ENCODE peak calls at places on chromosome 2, in five cellular contexts. T is kidney, H is A549, G is tibial nerve, B is PC-3. P is an unnamed sample.

GRCh38 chr2:179226203-179226960 is 38.2 kb downstream of the SESTD1 start:
- DNase-seq in T (no peak), H (no peak), G (no peak), B (peak; percentile 44), P (peak; percentile 22)

GRCh38 chr2:58923869-58924268 is 682.7 kb upstream of the FANCL start:
- DNase-seq in T (no peak), H (no peak), G (no peak), B (peak; percentile 10), P (no peak)

GRCh38 chr2:221022554-221022953 is 549.5 kb downstream of the EPHA4 start:
- DNase-seq in T (no peak), H (no peak), G (no peak), B (no peak), P (no peak)

GRCh38 chr2:109290887-109291675 is 162.1 kb downstream of the SH3RF3 start:
- DNase-seq in T (peak; percentile 59), H (no peak), G (no peak), B (no peak), P (no peak)

GRCh38 chr2:70145168-70145538 is 45.7 kb downstream of the C2orf42 start:
- DNase-seq in T (no peak), H (no peak), G (no peak), B (no peak), P (no peak)

GRCh38 chr2:105287692-105288091 is 41.8 kb downstream of the TGFBRAP1 start:
- DNase-seq in T (no peak), H (peak; percentile 27), G (no peak), B (peak; percentile 47), P (no peak)

GRCh38 chr2:42777883-42778805 is 14.2 kb upstream of the OXER1 start:
- DNase-seq in T (no peak), H (no peak), G (no peak), B (no peak), P (no peak)

GRCh38 chr2:217853301-217853881 is 149.4 kb downstream of the TNS1 start:
- DNase-seq in T (no peak), H (no peak), G (peak; percentile 69), B (no peak), P (no peak)

DNA sequence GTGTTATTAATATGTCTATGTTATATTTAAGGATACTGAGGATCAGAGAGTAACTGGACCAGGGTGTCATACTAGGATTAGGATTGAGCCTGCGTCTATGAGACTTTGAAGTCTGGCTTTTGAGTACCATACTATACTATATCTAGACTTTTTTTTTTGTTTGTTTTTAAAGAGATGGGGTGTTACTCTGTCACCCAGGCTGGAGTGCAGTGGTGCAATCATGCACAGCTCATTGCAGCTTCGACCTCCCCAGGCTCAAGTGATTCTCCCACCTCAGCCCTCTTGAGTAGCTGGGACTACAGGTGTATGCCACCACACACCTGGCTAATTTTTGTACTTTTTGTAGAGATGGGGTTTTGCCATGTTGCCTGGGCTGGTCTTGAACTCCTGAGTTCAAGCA is 66.2 kb upstream of the MAP4K3 start:
- DNase-seq in T (no peak), H (no peak), G (no peak), B (no peak), P (no peak)
- H3K4me1 ChIP-seq in T (peaks cover 30% of the 10 kb centered on the region), H (peaks cover 55% of the 10 kb centered on the region), G (peaks cover 19% of the 10 kb centered on the region), B (peaks cover 49% of the 10 kb centered on the region), P (no peaks in the 10 kb centered on the region)

DNA sequence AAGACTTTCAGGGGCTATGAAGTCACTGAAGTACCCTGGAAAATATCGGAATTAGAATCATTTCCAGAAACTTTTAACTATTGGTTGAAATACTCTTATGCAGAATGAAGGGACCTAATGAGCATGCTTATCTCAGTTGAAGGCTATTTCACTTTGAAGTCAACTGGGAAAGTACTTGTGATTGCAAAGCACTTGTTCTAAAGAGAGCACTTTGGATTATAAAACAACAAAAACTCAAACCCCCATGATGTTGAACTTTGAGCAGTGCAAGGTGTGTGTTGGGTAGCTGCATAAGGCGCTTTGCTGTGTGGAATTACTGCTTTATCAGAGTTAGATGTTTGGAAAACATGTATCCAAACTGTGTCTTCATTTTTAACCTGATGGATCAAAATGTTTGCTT is 12.0 kb upstream of the MGAT5 start:
- DNase-seq in T (no peak), H (no peak), G (no peak), B (no peak), P (no peak)
- H3K4me1 ChIP-seq in T (peaks cover 4% of the 10 kb centered on the region), H (no peaks in the 10 kb centered on the region), G (peaks cover 4% of the 10 kb centered on the region), B (no peaks in the 10 kb centered on the region), P (no peaks in the 10 kb centered on the region)

GRCh38 chr2:17558878-17559277 is 18.4 kb downstream of the VSNL1 start:
- DNase-seq in T (no peak), H (no peak), G (no peak), B (no peak), P (no peak)
- H3K4me1 ChIP-seq in T (no peaks in the 10 kb centered on the region), H (no peaks in the 10 kb centered on the region), G (no peaks in the 10 kb centered on the region), B (no peaks in the 10 kb centered on the region), P (no peaks in the 10 kb centered on the region)

GRCh38 chr2:9170458-9171130 is 36.0 kb upstream of the ASAP2 start:
- DNase-seq in T (no peak), H (no peak), G (no peak), B (peak; percentile 84), P (no peak)
- H3K4me1 ChIP-seq in T (peaks cover 12% of the 10 kb centered on the region), H (peaks cover 4% of the 10 kb centered on the region), G (peaks cover 3% of the 10 kb centered on the region), B (peaks cover 36% of the 10 kb centered on the region), P (no peaks in the 10 kb centered on the region)

DNA sequence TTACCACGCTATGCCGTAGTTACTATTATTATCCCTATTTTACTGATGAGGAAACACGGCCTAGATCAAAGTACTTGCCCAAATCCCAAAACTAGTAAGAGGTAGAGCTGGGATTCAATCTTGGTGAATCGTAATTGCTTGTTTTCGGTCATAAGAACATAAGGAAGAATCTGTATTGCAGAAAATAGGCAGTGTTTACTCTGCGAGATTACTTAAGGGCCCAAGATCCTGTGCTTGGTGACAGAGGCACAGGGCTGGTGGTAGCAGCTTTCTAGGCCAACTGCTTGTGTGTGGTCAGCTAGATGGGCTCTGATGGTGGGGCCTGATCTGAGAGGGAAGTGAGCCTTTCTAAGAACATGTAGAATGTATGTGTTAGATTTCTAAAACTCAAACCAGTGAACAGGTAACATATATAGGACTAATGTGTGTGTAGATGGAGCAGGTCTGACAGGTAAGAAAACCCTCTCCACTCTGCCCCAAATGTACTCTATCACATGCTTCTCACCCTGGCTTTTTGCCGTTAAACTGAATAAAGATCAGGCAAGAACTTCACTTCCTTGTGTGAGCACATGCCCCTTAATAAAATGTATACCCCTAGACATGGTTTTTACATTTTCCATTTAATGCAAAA is 70.8 kb downstream of the SPATS2L start:
- DNase-seq in T (no peak), H (no peak), G (no peak), B (no peak), P (no peak)
- H3K4me1 ChIP-seq in T (peaks cover 36% of the 10 kb centered on the region), H (peaks cover 86% of the 10 kb centered on the region), G (peaks cover 34% of the 10 kb centered on the region), B (peaks cover 56% of the 10 kb centered on the region), P (peaks cover 17% of the 10 kb centered on the region)

P was measured in prostate gland.